ENCODE peak calls at places on chromosomes 11 and 22, in four cellular contexts. H is adrenal gland, D is pancreas, K is coronary artery. N is an unnamed sample.

GRCh38 chr11:46675288-46675851 is 25.0 kb downstream of the ARHGAP1 start:
- DNase-seq in H (peak; percentile 86), D (peak; percentile 69), K (no peak), N (no peak)

GRCh38 chr22:31177420-31178162 is 17.6 kb downstream of the RNF185 start:
- DNase-seq in H (no peak), D (no peak), K (no peak), N (no peak)

GRCh38 chr22:43491177-43491576 is 79.4 kb downstream of the MPPED1 start:
- DNase-seq in H (no peak), D (no peak), K (no peak), N (no peak)

GRCh38 chr11:114774599-114775365 is 96.5 kb downstream of the NXPE2 start:
- DNase-seq in H (peak; percentile 80), D (no peak), K (no peak), N (peak; percentile 71)

GRCh38 chr11:118406599-118407166 is 5.3 kb downstream of the ATP5MG start:
- DNase-seq in H (no peak), D (no peak), K (no peak), N (no peak)

GRCh38 chr11:394858-395655 is 1.0 kb downstream of the PKP3 start:
- DNase-seq in H (no peak), D (no peak), K (no peak), N (no peak)

GRCh38 chr11:115054541-115055538 is 376.5 kb downstream of the NXPE2 start:
- DNase-seq in H (peak; percentile 75), D (no peak), K (no peak), N (no peak)

GRCh38 chr11:62919476-62919875 is 1.7 kb downstream of the CHRM1 start:
- DNase-seq in H (no peak), D (no peak), K (no peak), N (no peak)

GRCh38 chr11:44979536-44980399 is 29.1 kb upstream of the TP53I11 start:
- DNase-seq in H (peak; percentile 74), D (peak; percentile 85), K (no peak), N (no peak)

GRCh38 chr11:44978961-44979331 is 28.3 kb upstream of the TP53I11 start:
- DNase-seq in H (no peak), D (peak; percentile 78), K (no peak), N (no peak)

GRCh38 chr11:44976576-44976975 is 25.9 kb upstream of the TP53I11 start:
- DNase-seq in H (no peak), D (no peak), K (no peak), N (no peak)

GRCh38 chr11:44978279-44978960 is 27.7 kb upstream of the TP53I11 start:
- DNase-seq in H (no peak), D (no peak), K (no peak), N (no peak)

GRCh38 chr11:44977493-44977984 is 26.9 kb upstream of the TP53I11 start:
- DNase-seq in H (no peak), D (no peak), K (no peak), N (no peak)
- TF ChIP-seq CTCF in H (no peak), D (no peak), K (no peak), N (no peak)

GRCh38 chr11:112176077-112176476 is 765 bp downstream of the BCO2 start:
- DNase-seq in H (no peak), D (no peak), K (no peak), N (no peak)
- H3K27ac ChIP-seq in H (no peak overlapping the region), D (peak overlapping the region; percentile 55), K (no peak overlapping the region), N (peak overlapping the region; percentile 91)

GRCh38 chr22:45103756-45104155 is 60.0 kb upstream of the NUP50 start:
- DNase-seq in H (no peak), D (no peak), K (no peak), N (no peak)
- H3K4me3 ChIP-seq in H (no peak overlapping the region), D (no peak overlapping the region), K (no peak overlapping the region), N (no peak overlapping the region)

DNA sequence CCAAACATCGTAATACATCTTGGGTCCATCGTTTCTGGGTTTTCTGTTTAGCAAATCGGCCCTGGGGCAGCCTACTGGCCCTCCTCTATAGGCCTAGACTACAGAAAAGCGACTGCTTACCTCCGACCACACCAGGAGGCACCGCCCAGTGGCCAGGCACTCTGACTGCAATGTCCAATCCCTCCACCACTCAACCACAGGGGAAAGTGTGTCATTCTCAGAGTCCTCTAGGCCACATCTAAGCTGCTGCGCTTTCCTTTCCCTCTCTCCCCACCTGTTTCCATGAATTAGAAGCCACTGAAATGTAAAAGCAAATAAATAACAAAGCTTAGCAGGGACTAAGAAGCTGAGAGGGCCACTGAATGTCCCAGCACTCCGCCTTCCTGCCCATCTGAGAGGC is 50.2 kb upstream of the FLI1 start:
- DNase-seq in H (no peak), D (no peak), K (no peak), N (no peak)
- TF ChIP-seq CTCF in H (no peak), D (no peak), K (no peak), N (no peak)

GRCh38 chr11:76606102-76606793 is 64.3 kb downstream of the LRRC32 start:
- DNase-seq in H (peak; percentile 52), D (no peak), K (peak; percentile 84), N (no peak)

GRCh38 chr11:76605338-76606074 is 65.0 kb downstream of the LRRC32 start:
- DNase-seq in H (peak; percentile 47), D (no peak), K (peak; percentile 71), N (peak; percentile 11)

GRCh38 chr11:76603202-76603601 is 67.3 kb downstream of the LRRC32 start:
- DNase-seq in H (peak; percentile 39), D (no peak), K (no peak), N (no peak)

GRCh38 chr11:76604081-76604601 is 66.4 kb downstream of the LRRC32 start:
- DNase-seq in H (peak; percentile 56), D (no peak), K (peak; percentile 70), N (peak; percentile 81)

DNA sequence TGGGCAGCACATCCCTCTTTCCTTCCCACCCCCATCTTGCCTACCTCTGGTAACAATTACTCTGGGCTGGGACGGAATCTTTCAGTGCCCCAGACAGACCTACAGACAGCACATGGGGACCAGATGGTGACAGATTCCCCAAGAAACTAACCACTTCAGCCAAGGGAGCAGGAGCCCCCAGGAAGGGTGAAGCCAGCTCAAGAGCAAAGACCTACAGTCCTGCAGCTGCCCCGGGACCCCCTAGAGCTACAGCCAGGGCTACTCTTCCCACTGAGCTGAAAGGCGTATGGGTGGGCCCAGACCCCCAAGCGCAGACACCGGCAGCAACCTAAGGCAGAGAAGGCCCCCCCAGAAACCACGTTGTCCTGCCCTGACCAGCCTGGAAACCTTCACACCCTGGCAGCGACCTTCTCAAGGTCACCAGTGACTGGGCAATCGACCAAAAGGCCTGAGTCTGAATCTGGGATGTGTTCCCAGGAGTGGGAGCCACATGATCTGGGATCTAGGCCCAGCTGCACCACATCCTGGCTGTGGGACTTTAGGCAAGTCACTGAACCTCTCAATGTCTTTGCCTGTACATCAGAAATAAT is 65.8 kb downstream of the LRRC32 start:
- DNase-seq in H (peak; percentile 94), D (peak; percentile 77), K (peak; percentile 83), N (no peak)
- H3K27ac ChIP-seq in H (peak overlapping the region; percentile 91), D (no peak overlapping the region), K (peak overlapping the region; percentile 63), N (peak overlapping the region; percentile 47)

GRCh38 chr22:22697377-22698120 is 53.1 kb downstream of the GGTLC2 start:
- DNase-seq in H (peak; percentile 14), D (no peak), K (no peak), N (no peak)
- H3K4me3 ChIP-seq in H (no peak overlapping the region), D (no peak overlapping the region), K (no peak overlapping the region), N (no peak overlapping the region)